ENCODE peak calls at places on chromosomes 6 and 20, in nine cellular contexts. F is CD8-positive, alpha-beta memory T cell; S is Peyer's patch; G is ovary; H is mesenchymal stem cell; N is psoas muscle; M is HAP-1; B is AG04450; Q is heart left ventricle. V is an unnamed sample.

GRCh38 chr6:137160763-137161162 is 12.7 kb downstream of the IL22RA2 start:
- DNase-seq in N (no peak), M (no peak), Q (no peak), H (no peak), S (no peak), B (no peak), F (no peak), G (no peak), V (no peak)

GRCh38 chr20:33832113-33832853 is 21.1 kb downstream of the CHMP4B start:
- DNase-seq in N (no peak), F (no peak), M (no peak), G (peak; percentile 24), S (peak; percentile 86), B (no peak), H (no peak), Q (peak; percentile 33), V (peak; percentile 42)

GRCh38 chr6:26351544-26351953 is 13.4 kb upstream of the BTN3A2 start:
- DNase-seq in G (no peak), H (peak; percentile 92), F (no peak), B (peak; percentile 83), M (no peak), Q (no peak), S (no peak), N (no peak), V (no peak)

GRCh38 chr6:48916523-48917050 is 546.5 kb downstream of the MMUT start:
- DNase-seq in N (no peak), Q (no peak), G (no peak), H (no peak), M (no peak), S (no peak), F (no peak), B (no peak), V (no peak)

GRCh38 chr20:37853823-37854375 is 49.0 kb upstream of the VSTM2L start:
- DNase-seq in H (no peak), M (no peak), G (no peak), N (no peak), Q (no peak), S (no peak), B (no peak), F (no peak), V (no peak)

GRCh38 chr20:58103961-58104360 is 124.5 kb downstream of the ANKRD60 start:
- DNase-seq in F (no peak), B (no peak), Q (no peak), H (no peak), G (no peak), M (no peak), N (no peak), S (no peak), V (no peak)

GRCh38 chr20:57391439-57392129 is 388 bp downstream of the RBM38 start:
- DNase-seq in B (no peak), G (peak; percentile 51), N (peak; percentile 74), F (peak; percentile 39), M (no peak), H (peak; percentile 18), S (peak; percentile 66), Q (peak; percentile 43), V (no peak)

GRCh38 chr20:54207743-54208491 is at the start of gene PFDN4:
- DNase-seq in H (peak; percentile 89), F (peak; percentile 83), G (peak; percentile 71), B (peak; percentile 56), Q (peak; percentile 85), M (peak; percentile 79), S (peak; percentile 91), N (peak; percentile 90), V (no peak)

GRCh38 chr6:15444081-15444731 is 198.3 kb downstream of the JARID2 start:
- DNase-seq in B (peak; percentile 59), S (no peak), H (peak; percentile 99), G (no peak), N (no peak), M (no peak), F (no peak), Q (no peak), V (no peak)

GRCh38 chr20:58905236-58905635 is 52.7 kb downstream of the GNAS start:
- DNase-seq in G (no peak), H (no peak), M (no peak), Q (no peak), F (no peak), N (no peak), B (no peak), S (no peak), V (no peak)

GRCh38 chr6:53956068-53956711 is 155.1 kb upstream of the MLIP start:
- DNase-seq in G (peak; percentile 59), M (peak; percentile 89), F (no peak), N (peak; percentile 36), H (peak; percentile 73), B (peak; percentile 32), S (peak; percentile 79), Q (peak; percentile 75), V (no peak)

GRCh38 chr20:36340593-36340990 is 34.5 kb downstream of the DLGAP4 start:
- DNase-seq in M (no peak), G (no peak), B (no peak), F (no peak), H (no peak), N (peak; percentile 29), S (peak; percentile 34), Q (no peak), V (no peak)

GRCh38 chr6:43766964-43767461 is 3.0 kb upstream of the VEGFA start:
- DNase-seq in S (peak; percentile 70), B (no peak), G (no peak), H (no peak), N (peak; percentile 36), Q (no peak), M (no peak), F (no peak), V (no peak)

GRCh38 chr20:62367483-62368302 is 581 bp upstream of the LAMA5 start:
- DNase-seq in S (no peak), H (no peak), N (peak; percentile 79), F (peak; percentile 12), B (no peak), Q (peak; percentile 60), G (no peak), M (no peak), V (no peak)

GRCh38 chr20:19858972-19859371 is 100.9 kb downstream of the RIN2 start:
- DNase-seq in B (no peak), F (no peak), N (peak; percentile 55), M (no peak), H (peak; percentile 82), S (no peak), G (no peak), Q (no peak), V (no peak)

GRCh38 chr6:168033791-168034190 is 36.3 kb downstream of the KIF25 start:
- DNase-seq in H (no peak), Q (no peak), B (no peak), N (no peak), F (no peak), M (no peak), S (no peak), G (no peak), V (no peak)

GRCh38 chr6:168037242-168037641 is 39.8 kb downstream of the KIF25 start:
- DNase-seq in G (no peak), F (no peak), Q (no peak), H (peak; percentile 27), B (no peak), M (no peak), N (no peak), S (no peak), V (no peak)

GRCh38 chr6:168034537-168034936 is 37.1 kb downstream of the KIF25 start:
- DNase-seq in G (no peak), S (no peak), H (no peak), N (no peak), F (no peak), B (no peak), Q (no peak), M (no peak), V (no peak)

GRCh38 chr6:168035661-168036616 is 38.5 kb downstream of the KIF25 start:
- DNase-seq in H (peak; percentile 88), S (no peak), B (no peak), N (no peak), Q (no peak), M (peak; percentile 14), F (no peak), G (no peak), V (no peak)

DNA sequence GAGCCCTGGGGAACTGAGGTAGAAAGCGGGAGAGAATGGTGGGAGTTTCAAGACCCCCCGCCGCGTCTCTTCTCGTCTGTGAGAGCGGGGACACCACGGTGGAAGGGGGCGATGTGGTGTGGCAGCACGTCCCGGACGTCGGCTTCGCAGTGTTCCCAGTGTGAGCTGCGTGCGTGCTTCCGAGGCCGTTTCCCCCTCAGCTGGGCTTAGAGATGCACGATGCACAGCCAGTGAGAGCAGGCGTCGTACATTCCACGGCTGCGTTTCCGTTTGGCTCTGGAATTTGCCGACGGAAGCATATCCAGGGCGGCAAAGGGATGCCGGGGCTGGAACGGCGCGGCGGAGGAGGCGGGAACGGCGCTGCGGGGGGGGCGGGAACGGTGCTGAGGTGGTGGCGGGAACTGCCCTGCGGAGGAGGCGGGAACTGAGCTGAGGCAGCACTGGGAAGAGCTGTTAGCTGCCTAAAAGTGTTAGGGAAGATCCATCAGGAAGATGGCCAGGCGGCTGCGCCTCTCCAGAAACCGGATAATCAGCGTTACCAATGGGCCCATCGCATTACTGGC is 37.7 kb downstream of the KIF25 start:
- DNase-seq in S (no peak), N (peak; percentile 83), B (peak; percentile 27), Q (peak; percentile 72), G (peak; percentile 54), H (peak; percentile 93), F (no peak), M (peak; percentile 58), V (peak; percentile 29)
- H3K4me3 ChIP-seq in S (no peak overlapping the region), N (peak overlapping the region; percentile 56), B (peak overlapping the region; percentile 63), Q (peak overlapping the region; percentile 36), G (peak overlapping the region; percentile 34), H (peak overlapping the region; percentile 37), F (no peak overlapping the region), M (peak overlapping the region; percentile 26), V (peak overlapping the region; percentile 24)

GRCh38 chr6:142856857-142857608 is 87.9 kb downstream of the HIVEP2 start:
- DNase-seq in N (no peak), G (no peak), F (peak; percentile 70), H (no peak), B (no peak), M (no peak), Q (no peak), S (no peak), V (no peak)
- H3K4me3 ChIP-seq in N (no peak overlapping the region), G (no peak overlapping the region), F (peak overlapping the region; percentile 52), H (no peak overlapping the region), B (no peak overlapping the region), M (no peak overlapping the region), Q (no peak overlapping the region), S (peak overlapping the region; percentile 10), V (no peak overlapping the region)

DNA sequence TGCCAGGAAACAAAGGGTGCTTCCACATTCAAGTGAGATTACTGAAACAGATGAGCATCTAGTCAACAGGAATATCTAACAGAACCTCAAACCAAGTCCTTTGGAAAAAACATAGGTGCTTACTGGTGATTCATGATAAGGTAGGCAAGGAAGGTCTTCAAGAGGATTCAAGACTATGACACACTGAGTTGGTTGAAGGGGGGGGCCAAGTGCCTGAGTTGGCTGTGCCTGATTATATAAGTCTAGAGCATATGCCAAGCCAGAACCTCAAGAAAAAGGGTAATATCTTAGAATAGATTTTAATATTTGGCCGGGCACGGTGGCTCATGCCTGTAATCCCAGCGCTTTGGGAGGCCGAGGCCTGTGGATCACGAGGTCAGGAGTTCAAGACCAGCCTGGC is 63.7 kb downstream of the LYRM4 start:
- DNase-seq in Q (no peak), M (no peak), G (no peak), H (no peak), F (no peak), B (no peak), S (no peak), N (no peak), V (no peak)
- H3K4me3 ChIP-seq in Q (no peak overlapping the region), M (no peak overlapping the region), G (no peak overlapping the region), H (no peak overlapping the region), F (no peak overlapping the region), B (no peak overlapping the region), S (no peak overlapping the region), N (no peak overlapping the region), V (no peak overlapping the region)

GRCh38 chr6:152368761-152369624 is 268.2 kb downstream of the SYNE1 start:
- DNase-seq in G (peak; percentile 65), N (peak; percentile 80), S (no peak), Q (peak; percentile 53), F (no peak), B (no peak), M (no peak), H (peak; percentile 27), V (no peak)
- H3K4me3 ChIP-seq in G (no peak overlapping the region), N (peak overlapping the region; percentile 50), S (no peak overlapping the region), Q (peak overlapping the region; percentile 20), F (no peak overlapping the region), B (no peak overlapping the region), M (no peak overlapping the region), H (no peak overlapping the region), V (no peak overlapping the region)